ENCODE peak calls at places on chromosome 18, in five cellular contexts. One of them, this sample, is unnamed.

GRCh38 chr18:74012954-74013630 is 134.5 kb downstream of the FBXO15 start:
- DNase-seq in iPS DF 6.9: no peak
- DNase-seq in A673: no peak
- DNase-seq in stomach: no peak
- DNase-seq in sigmoid colon: no peak
- DNase-seq in this sample: no peak

GRCh38 chr18:22668496-22668895 is 250.8 kb upstream of the CTAGE1 start:
- DNase-seq in iPS DF 6.9: no peak
- DNase-seq in sigmoid colon: no peak
- DNase-seq in A673: no peak
- DNase-seq in stomach: no peak
- DNase-seq in this sample: no peak

GRCh38 chr18:3689986-3690681 is 240.2 kb downstream of the TGIF1 start:
- DNase-seq in iPS DF 6.9: no peak
- DNase-seq in stomach: no peak
- DNase-seq in sigmoid colon: no peak
- DNase-seq in A673: no peak
- DNase-seq in this sample: no peak

GRCh38 chr18:50836521-50836957 is 16.7 kb upstream of the MRO start:
- DNase-seq in iPS DF 6.9: no peak
- DNase-seq in A673: peak; percentile 63
- DNase-seq in sigmoid colon: no peak
- DNase-seq in stomach: no peak
- DNase-seq in this sample: no peak

GRCh38 chr18:22604390-22604985 is 186.8 kb upstream of the CTAGE1 start:
- DNase-seq in sigmoid colon: no peak
- DNase-seq in A673: peak; percentile 13
- DNase-seq in iPS DF 6.9: no peak
- DNase-seq in stomach: peak; percentile 59
- DNase-seq in this sample: peak; percentile 48

GRCh38 chr18:13909541-13909940 is 5.8 kb downstream of the MC2R start:
- DNase-seq in iPS DF 6.9: no peak
- DNase-seq in sigmoid colon: no peak
- DNase-seq in stomach: no peak
- DNase-seq in A673: no peak
- DNase-seq in this sample: no peak

GRCh38 chr18:46051731-46052461 is 20.2 kb downstream of the PSTPIP2 start:
- DNase-seq in A673: no peak
- DNase-seq in stomach: peak; percentile 53
- DNase-seq in sigmoid colon: no peak
- DNase-seq in iPS DF 6.9: no peak
- DNase-seq in this sample: peak; percentile 24

GRCh38 chr18:70693196-70693595 is 404.4 kb downstream of the SOCS6 start:
- DNase-seq in iPS DF 6.9: no peak
- DNase-seq in stomach: no peak
- DNase-seq in sigmoid colon: no peak
- DNase-seq in A673: peak; percentile 86
- DNase-seq in this sample: no peak

GRCh38 chr18:2442006-2442405 is 129.3 kb downstream of the METTL4 start:
- DNase-seq in stomach: no peak
- DNase-seq in iPS DF 6.9: no peak
- DNase-seq in A673: no peak
- DNase-seq in sigmoid colon: no peak
- DNase-seq in this sample: no peak

GRCh38 chr18:70490008-70490933 is 201.4 kb downstream of the SOCS6 start:
- DNase-seq in iPS DF 6.9: peak; percentile 16
- DNase-seq in sigmoid colon: no peak
- DNase-seq in stomach: peak; percentile 29
- DNase-seq in A673: peak; percentile 90
- DNase-seq in this sample: peak; percentile 44

GRCh38 chr18:8706545-8706980 is 1.2 kb downstream of the MTCL1 start:
- DNase-seq in A673: no peak
- DNase-seq in sigmoid colon: peak; percentile 65
- DNase-seq in stomach: no peak
- DNase-seq in iPS DF 6.9: no peak
- DNase-seq in this sample: peak; percentile 17

GRCh38 chr18:77058186-77058847 is 74.3 kb downstream of the MBP start:
- DNase-seq in stomach: no peak
- DNase-seq in sigmoid colon: peak; percentile 84
- DNase-seq in A673: no peak
- DNase-seq in iPS DF 6.9: no peak
- DNase-seq in this sample: peak; percentile 35

GRCh38 chr18:56468379-56468778 is 170.0 kb downstream of the TXNL1 start:
- DNase-seq in iPS DF 6.9: no peak
- DNase-seq in sigmoid colon: no peak
- DNase-seq in stomach: no peak
- DNase-seq in A673: no peak
- DNase-seq in this sample: no peak

GRCh38 chr18:22167091-22167470 is 2.3 kb upstream of the GATA6 start:
- DNase-seq in iPS DF 6.9: no peak
- DNase-seq in sigmoid colon: no peak
- DNase-seq in A673: no peak
- DNase-seq in stomach: no peak
- DNase-seq in this sample: peak; percentile 37

GRCh38 chr18:48727685-48728084 is 188.9 kb downstream of the CTIF start:
- DNase-seq in stomach: no peak
- DNase-seq in A673: no peak
- DNase-seq in sigmoid colon: no peak
- DNase-seq in iPS DF 6.9: no peak
- DNase-seq in this sample: no peak

GRCh38 chr18:8504451-8504850 is 104.8 kb upstream of the RAB12 start:
- DNase-seq in A673: no peak
- DNase-seq in sigmoid colon: peak; percentile 14
- DNase-seq in stomach: no peak
- DNase-seq in iPS DF 6.9: no peak
- DNase-seq in this sample: no peak

GRCh38 chr18:12159446-12159845 is 65.8 kb downstream of the ANKRD62 start:
- DNase-seq in sigmoid colon: no peak
- DNase-seq in A673: no peak
- DNase-seq in stomach: no peak
- DNase-seq in iPS DF 6.9: no peak
- DNase-seq in this sample: no peak

GRCh38 chr18:12013186-12013916 is 32.0 kb downstream of the IMPA2 start:
- DNase-seq in stomach: no peak
- DNase-seq in iPS DF 6.9: no peak
- DNase-seq in A673: no peak
- DNase-seq in sigmoid colon: no peak
- DNase-seq in this sample: no peak

GRCh38 chr18:42338683-42339082 is 383.6 kb downstream of the PIK3C3 start:
- DNase-seq in iPS DF 6.9: no peak
- DNase-seq in stomach: no peak
- DNase-seq in sigmoid colon: no peak
- DNase-seq in A673: peak; percentile 66
- DNase-seq in this sample: no peak

GRCh38 chr18:46265190-46266156 is 161.3 kb downstream of the HAUS1 start:
- DNase-seq in stomach: no peak
- DNase-seq in A673: peak; percentile 87
- DNase-seq in iPS DF 6.9: no peak
- DNase-seq in sigmoid colon: no peak
- DNase-seq in this sample: no peak

GRCh38 chr18:35438480-35439234 is 59.1 kb downstream of the INO80C start:
- DNase-seq in sigmoid colon: no peak
- DNase-seq in A673: no peak
- DNase-seq in iPS DF 6.9: no peak
- DNase-seq in stomach: no peak
- DNase-seq in this sample: no peak

GRCh38 chr18:48975817-48976649 is 25.3 kb upstream of the SMAD7 start:
- DNase-seq in iPS DF 6.9: no peak
- DNase-seq in sigmoid colon: no peak
- DNase-seq in stomach: peak; percentile 75
- DNase-seq in A673: peak; percentile 71
- DNase-seq in this sample: peak; percentile 76

GRCh38 chr18:26017929-26018328 is 72.5 kb downstream of the SS18 start:
- DNase-seq in A673: peak; percentile 19
- DNase-seq in stomach: no peak
- DNase-seq in iPS DF 6.9: no peak
- DNase-seq in sigmoid colon: no peak
- DNase-seq in this sample: no peak

GRCh38 chr18:72866901-72867701 is 686 bp downstream of the NETO1 start:
- DNase-seq in iPS DF 6.9: no peak
- DNase-seq in sigmoid colon: no peak
- DNase-seq in A673: peak; percentile 23
- DNase-seq in stomach: no peak
- DNase-seq in this sample: no peak

GRCh38 chr18:51275712-51276473 is 78.4 kb upstream of the MEX3C start:
- DNase-seq in sigmoid colon: no peak
- DNase-seq in iPS DF 6.9: no peak
- DNase-seq in stomach: peak; percentile 29
- DNase-seq in A673: peak; percentile 69
- DNase-seq in this sample: peak; percentile 22

GRCh38 chr18:10482985-10483949 is 28.8 kb downstream of the APCDD1 start:
- DNase-seq in stomach: no peak
- DNase-seq in iPS DF 6.9: no peak
- DNase-seq in A673: no peak
- DNase-seq in sigmoid colon: no peak
- DNase-seq in this sample: peak; percentile 23

GRCh38 chr18:38752430-38752829 is 1186.8 kb upstream of the CELF4 start:
- DNase-seq in sigmoid colon: no peak
- DNase-seq in A673: no peak
- DNase-seq in iPS DF 6.9: no peak
- DNase-seq in stomach: no peak
- DNase-seq in this sample: no peak

GRCh38 chr18:673769-674168 is 16.3 kb downstream of the TYMS start:
- DNase-seq in sigmoid colon: no peak
- DNase-seq in A673: no peak
- DNase-seq in iPS DF 6.9: no peak
- DNase-seq in stomach: no peak
- DNase-seq in this sample: no peak

GRCh38 chr18:677951-678363 is 20.5 kb downstream of the TYMS start:
- DNase-seq in iPS DF 6.9: no peak
- DNase-seq in sigmoid colon: no peak
- DNase-seq in stomach: no peak
- DNase-seq in A673: no peak
- DNase-seq in this sample: no peak

GRCh38 chr18:676747-677544 is 19.5 kb downstream of the TYMS start:
- DNase-seq in stomach: no peak
- DNase-seq in A673: no peak
- DNase-seq in iPS DF 6.9: no peak
- DNase-seq in sigmoid colon: no peak
- DNase-seq in this sample: no peak

GRCh38 chr18:675307-675706 is 17.9 kb downstream of the TYMS start:
- DNase-seq in A673: no peak
- DNase-seq in iPS DF 6.9: no peak
- DNase-seq in stomach: no peak
- DNase-seq in sigmoid colon: no peak
- DNase-seq in this sample: no peak

DNA sequence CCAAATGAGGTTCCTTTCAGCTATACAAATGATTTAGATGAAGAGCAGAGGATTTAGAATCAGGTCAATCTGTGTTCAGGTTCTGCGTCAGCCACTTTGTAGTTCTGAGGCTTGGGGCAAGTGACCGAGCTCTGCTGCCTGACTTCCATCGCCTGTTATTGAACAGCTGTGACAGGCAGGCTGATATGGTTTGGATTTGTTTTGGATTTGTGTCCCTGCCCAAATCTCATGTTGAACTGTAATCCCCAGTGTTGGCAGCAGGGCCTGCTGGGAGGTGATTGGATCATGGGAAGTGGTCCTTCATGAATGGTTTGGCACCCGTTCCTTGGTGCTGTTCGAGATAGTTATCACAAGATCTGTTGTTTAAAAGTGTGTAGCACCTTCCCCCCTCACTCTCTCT is 18.6 kb downstream of the TYMS start:
- DNase-seq in iPS DF 6.9: no peak
- DNase-seq in sigmoid colon: no peak
- DNase-seq in stomach: no peak
- DNase-seq in A673: no peak
- DNase-seq in this sample: no peak
- H3K36me3 ChIP-seq in iPS DF 6.9: peaks cover 6% of the 10 kb centered on the region
- H3K36me3 ChIP-seq in sigmoid colon: peaks cover under 1% of the 10 kb centered on the region
- H3K36me3 ChIP-seq in stomach: peaks cover 95% of the 10 kb centered on the region
- H3K36me3 ChIP-seq in A673: peaks cover 52% of the 10 kb centered on the region
- H3K36me3 ChIP-seq in this sample: peaks cover 10% of the 10 kb centered on the region

DNA sequence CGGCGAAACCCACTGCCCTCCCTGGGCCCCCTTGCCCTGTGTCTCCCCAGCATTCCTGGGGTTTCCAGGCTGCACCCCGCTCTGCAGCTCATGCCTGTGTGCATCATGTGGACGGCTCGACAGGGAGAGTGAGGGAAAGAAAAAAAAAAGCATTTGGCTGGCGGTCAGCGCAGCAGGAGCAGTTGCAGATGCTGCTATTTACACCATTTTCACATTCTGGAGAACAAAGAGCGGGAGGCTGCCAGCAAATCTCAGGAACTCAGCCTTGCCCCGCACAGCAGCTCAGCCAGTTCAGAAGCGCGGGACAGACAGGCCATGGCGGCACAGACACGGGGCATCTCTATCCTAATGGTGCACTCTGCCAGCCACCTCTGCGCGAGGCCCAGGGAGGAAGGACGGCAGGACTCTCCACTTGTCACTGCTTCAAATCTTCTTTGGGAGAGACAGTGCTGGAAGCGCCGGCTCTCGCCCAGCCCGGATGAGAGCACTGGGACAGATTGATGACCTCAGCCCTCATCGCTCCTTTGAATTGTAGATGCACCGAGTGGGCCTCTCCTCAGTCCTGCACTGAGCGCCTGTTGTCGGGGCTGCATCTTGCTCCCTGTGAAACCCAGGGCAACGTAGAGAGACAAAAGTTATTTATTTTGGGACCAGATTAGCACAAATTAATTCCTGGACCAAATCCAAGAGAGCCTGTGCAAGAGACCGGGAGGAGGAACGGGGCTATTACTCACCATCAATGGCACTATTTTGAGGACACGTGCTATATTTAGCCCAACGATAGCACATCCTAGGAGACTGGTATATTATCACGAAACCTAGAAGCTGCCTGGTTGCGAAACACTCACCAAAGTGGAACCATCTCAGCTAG is 211.3 kb upstream of the SMIM21 start:
- DNase-seq in stomach: no peak
- DNase-seq in sigmoid colon: peak; percentile 76
- DNase-seq in iPS DF 6.9: no peak
- DNase-seq in A673: no peak
- DNase-seq in this sample: no peak
- H3K27ac ChIP-seq in stomach: no peak overlapping the region
- H3K27ac ChIP-seq in sigmoid colon: peak overlapping the region; percentile 57
- H3K27ac ChIP-seq in iPS DF 6.9: no peak overlapping the region
- H3K27ac ChIP-seq in A673: no peak overlapping the region
- H3K27ac ChIP-seq in this sample: no peak overlapping the region

DNA sequence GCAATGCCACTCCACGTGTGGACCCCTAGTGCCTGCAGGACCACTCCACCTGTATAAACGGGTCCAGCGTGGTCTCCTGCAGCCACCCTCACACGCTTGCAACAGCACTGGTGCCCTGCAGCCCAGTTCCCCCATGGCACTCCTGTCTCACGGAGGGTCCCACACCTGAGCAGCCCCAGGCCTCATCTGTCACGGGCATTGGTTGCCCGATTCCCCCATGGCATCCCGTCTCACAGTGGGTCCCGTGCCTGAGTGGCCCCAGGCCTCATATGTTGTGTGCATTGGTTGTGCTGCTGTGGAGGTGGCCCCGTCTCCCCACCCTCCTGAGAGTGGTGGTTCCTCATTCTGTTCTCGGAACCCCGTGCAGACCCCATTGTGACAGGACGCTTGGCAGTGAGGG is 43.4 kb downstream of the CTDP1 start:
- DNase-seq in stomach: no peak
- DNase-seq in iPS DF 6.9: no peak
- DNase-seq in sigmoid colon: no peak
- DNase-seq in A673: no peak
- DNase-seq in this sample: no peak
- H3K36me3 ChIP-seq in stomach: peaks cover 97% of the 10 kb centered on the region
- H3K36me3 ChIP-seq in iPS DF 6.9: peaks cover 5% of the 10 kb centered on the region
- H3K36me3 ChIP-seq in sigmoid colon: peaks cover 8% of the 10 kb centered on the region
- H3K36me3 ChIP-seq in A673: peaks cover 3% of the 10 kb centered on the region
- H3K36me3 ChIP-seq in this sample: no peaks in the 10 kb centered on the region

GRCh38 chr18:54822872-54823845 is 5.1 kb upstream of the RAB27B start:
- DNase-seq in A673: peak; percentile 9
- DNase-seq in sigmoid colon: no peak
- DNase-seq in iPS DF 6.9: no peak
- DNase-seq in stomach: no peak
- DNase-seq in this sample: no peak
- H3K27ac ChIP-seq in A673: no peak overlapping the region
- H3K27ac ChIP-seq in sigmoid colon: no peak overlapping the region
- H3K27ac ChIP-seq in iPS DF 6.9: no peak overlapping the region
- H3K27ac ChIP-seq in stomach: peak overlapping the region; percentile 4
- H3K27ac ChIP-seq in this sample: no peak overlapping the region